ENCODE peak calls at places on chromosome 2, in four cellular contexts. G is WTC11, A is K562, C is HepG2. V is an unnamed sample.

GRCh38 chr2:101775092-101775491 is 77.6 kb downstream of the MAP4K4 start:
- DNase-seq in G (no peak), C (no peak), A (no peak), V (no peak)

GRCh38 chr2:240247241-240247867 is 106.9 kb upstream of the OTOS start:
- DNase-seq in A (no peak), C (no peak), G (no peak), V (no peak)

GRCh38 chr2:60899892-60900249 is 18.5 kb downstream of the REL start:
- DNase-seq in C (no peak), G (no peak), A (no peak), V (no peak)

GRCh38 chr2:191298306-191298705 is 53.1 kb downstream of the MYO1B start:
- DNase-seq in A (no peak), G (no peak), C (no peak), V (no peak)

GRCh38 chr2:842151-842792 is 108.4 kb upstream of the SNTG2 start:
- DNase-seq in G (no peak), A (no peak), C (no peak), V (no peak)

GRCh38 chr2:114550895-114551793 is 108.7 kb downstream of the DPP10 start:
- DNase-seq in C (peak; percentile 74), G (peak; percentile 56), A (no peak), V (peak; percentile 37)

GRCh38 chr2:30664761-30665358 is 142.4 kb downstream of the CAPN13 start:
- DNase-seq in A (peak; percentile 24), G (no peak), C (peak; percentile 41), V (no peak)

GRCh38 chr2:29063056-29063455 is 11.3 kb downstream of the PCARE start:
- DNase-seq in G (no peak), A (no peak), C (no peak), V (no peak)

GRCh38 chr2:136765256-136765735 is at the start of gene THSD7B:
- DNase-seq in C (no peak), A (no peak), G (peak; percentile 29), V (no peak)

GRCh38 chr2:1923557-1923956 is 179.2 kb upstream of the PXDN start:
- DNase-seq in G (no peak), C (no peak), A (no peak), V (no peak)

GRCh38 chr2:160299540-160299939 is 99.5 kb upstream of the ITGB6 start:
- DNase-seq in G (no peak), A (no peak), C (no peak), V (no peak)

GRCh38 chr2:66431840-66432511 is 2.9 kb upstream of the MEIS1 start:
- DNase-seq in C (no peak), A (no peak), G (peak; percentile 26), V (no peak)

GRCh38 chr2:46269545-46270273 is 27.5 kb upstream of the EPAS1 start:
- DNase-seq in C (no peak), A (no peak), G (no peak), V (no peak)
- TF ChIP-seq ELF4 in C (no peak), A (no peak), G (no peak), V (no peak)

GRCh38 chr2:100197643-100198153 is 55.3 kb upstream of the AFF3 start:
- DNase-seq in A (no peak), G (peak; percentile 58), C (no peak), V (no peak)
- TF ChIP-seq ELF4 in A (peak; percentile 35), G (no peak), C (no peak), V (no peak)

GRCh38 chr2:26818972-26819371 is 29.0 kb upstream of the DPYSL5 start:
- DNase-seq in G (no peak), A (no peak), C (no peak), V (no peak)
- TF ChIP-seq ELF4 in G (no peak), A (no peak), C (no peak), V (no peak)

GRCh38 chr2:23478087-23478932 is 93.3 kb downstream of the KLHL29 start:
- DNase-seq in C (no peak), G (peak; percentile 33), A (no peak), V (no peak)

GRCh38 chr2:23475473-23475872 is 90.5 kb downstream of the KLHL29 start:
- DNase-seq in G (no peak), A (no peak), C (no peak), V (no peak)

GRCh38 chr2:23477392-23477791 is 92.4 kb downstream of the KLHL29 start:
- DNase-seq in A (no peak), G (no peak), C (no peak), V (no peak)

GRCh38 chr2:23475036-23475435 is 90.1 kb downstream of the KLHL29 start:
- DNase-seq in G (no peak), C (no peak), A (no peak), V (no peak)

DNA sequence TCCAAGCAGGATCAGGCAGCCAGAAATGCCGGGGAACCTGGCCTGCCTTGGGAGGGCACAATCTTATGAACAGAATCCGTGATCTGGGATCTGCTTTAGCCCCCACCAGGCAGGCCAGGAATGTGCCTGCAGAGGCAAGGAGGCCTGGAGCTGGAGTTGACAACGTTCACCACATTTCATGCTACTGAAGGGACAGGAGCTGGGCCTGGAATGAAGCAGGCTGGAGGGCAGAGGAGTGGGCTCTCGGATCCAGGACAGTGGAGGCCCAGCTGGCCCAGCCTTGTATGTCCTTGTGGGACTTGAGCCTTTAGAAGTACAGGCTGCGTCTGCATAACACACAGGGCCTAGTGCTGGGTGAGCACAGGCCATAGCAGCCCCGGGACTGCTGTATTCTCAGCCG is 91.8 kb downstream of the KLHL29 start:
- DNase-seq in G (no peak), A (no peak), C (no peak), V (no peak)
- TF ChIP-seq ELF4 in G (no peak), A (no peak), C (no peak), V (no peak)

GRCh38 chr2:177231270-177231669 is 18.7 kb downstream of the HNRNPA3 start:
- DNase-seq in A (no peak), C (no peak), G (no peak), V (no peak)

GRCh38 chr2:177229448-177230242 is 17.1 kb downstream of the HNRNPA3 start:
- DNase-seq in A (no peak), C (no peak), G (no peak), V (no peak)

GRCh38 chr2:177221970-177222369 is 9.4 kb downstream of the HNRNPA3 start:
- DNase-seq in C (no peak), G (no peak), A (no peak), V (no peak)

GRCh38 chr2:177221534-177221933 is 8.9 kb downstream of the HNRNPA3 start:
- DNase-seq in C (no peak), A (no peak), G (no peak), V (no peak)

DNA sequence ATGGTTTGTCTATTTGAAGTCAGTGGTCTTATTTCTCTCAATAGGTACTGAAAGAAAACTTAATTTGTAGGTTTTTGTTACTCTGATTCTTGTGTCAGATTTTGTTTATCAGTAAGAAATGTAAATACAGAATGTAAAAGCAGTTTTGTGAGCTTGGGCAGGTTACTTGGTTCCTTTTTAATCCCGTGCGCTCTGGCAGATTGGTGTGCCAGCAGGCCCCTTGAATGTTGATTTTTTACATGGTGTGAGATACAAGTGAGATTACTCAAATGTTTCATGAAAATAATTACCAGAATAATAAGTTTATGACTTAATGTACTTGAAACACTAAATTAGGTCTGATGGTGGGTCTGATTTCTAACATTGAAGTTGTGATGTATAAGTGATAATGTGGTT is 13.4 kb downstream of the HNRNPA3 start:
- DNase-seq in A (no peak), G (no peak), C (no peak), V (no peak)
- TF ChIP-seq ELF4 in A (no peak), G (no peak), C (no peak), V (no peak)

V was measured in HEK293T.